ENCODE peak calls at places on chromosomes 3 and 15, in four cellular contexts. U, G, T and Q are unnamed samples.

GRCh38 chr3:64214002-64214696 is 11.1 kb downstream of the PRICKLE2 start:
- DNase-seq in U (peak), G (peak), T (peak), Q (peak)

GRCh38 chr3:102136183-102136582 is 286.9 kb downstream of the NFKBIZ start:
- DNase-seq in U (no peak), G (peak), T (no peak), Q (no peak)

GRCh38 chr3:38655708-38656300 is 6.3 kb upstream of the SCN5A start:
- DNase-seq in U (peak), G (peak), T (peak), Q (peak)

GRCh38 chr3:94063497-94064119 is 747 bp downstream of the NSUN3 start:
- DNase-seq in U (no peak), G (no peak), T (peak), Q (no peak)

GRCh38 chr3:23175361-23176073 is 27.6 kb upstream of the UBE2E2 start:
- DNase-seq in U (peak), G (peak), T (no peak), Q (peak)

GRCh38 chr15:83108266-83109219 is 1.1 kb downstream of the TM6SF1 start:
- DNase-seq in U (peak), G (peak), T (no peak), Q (peak)

GRCh38 chr15:61916104-61916503 is 144.1 kb downstream of the VPS13C start:
- DNase-seq in U (no peak), G (no peak), T (peak), Q (peak)

GRCh38 chr3:5312278-5312677 is 124.8 kb downstream of the EDEM1 start:
- DNase-seq in U (no peak), G (no peak), T (peak), Q (no peak)

GRCh38 chr15:98530570-98530969 is 117.8 kb upstream of the IGF1R start:
- DNase-seq in U (no peak), G (peak), T (no peak), Q (no peak)

GRCh38 chr3:53978386-53978785 is 86.7 kb upstream of the SELENOK start:
- DNase-seq in U (no peak), G (no peak), T (no peak), Q (no peak)

GRCh38 chr15:32819406-32819930 is 101.7 kb downstream of the GREM1 start:
- DNase-seq in U (no peak), G (no peak), T (peak), Q (peak)

GRCh38 chr15:101198820-101199219 is 53.0 kb downstream of the CHSY1 start:
- DNase-seq in U (no peak), G (no peak), T (peak), Q (no peak)

GRCh38 chr3:188507244-188507720 is 353.3 kb downstream of the LPP start:
- DNase-seq in U (peak), G (peak), T (peak), Q (peak)

GRCh38 chr15:68154923-68155559 is 50.1 kb downstream of the CALML4 start:
- DNase-seq in U (peak), G (peak), T (peak), Q (peak)

GRCh38 chr15:34434627-34435305 is 2.8 kb downstream of the GOLGA8A start:
- DNase-seq in U (no peak), G (no peak), T (no peak), Q (no peak)

GRCh38 chr3:52498134-52499054 is 3.3 kb downstream of the STAB1 start:
- DNase-seq in U (peak), G (no peak), T (peak), Q (peak)

GRCh38 chr3:126005951-126006350 is 37.0 kb downstream of the ROPN1B start:
- DNase-seq in U (peak), G (peak), T (peak), Q (peak)

GRCh38 chr3:75341324-75342067 is 322.6 kb upstream of the FRG2C start:
- DNase-seq in U (no peak), G (no peak), T (peak), Q (no peak)

GRCh38 chr15:77656294-77656693 is 23.6 kb upstream of the LINGO1 start:
- DNase-seq in U (no peak), G (no peak), T (no peak), Q (no peak)

GRCh38 chr15:67784057-67784781 is 41.1 kb upstream of the SKOR1 start:
- DNase-seq in U (no peak), G (no peak), T (no peak), Q (no peak)

GRCh38 chr15:33710746-33711145 is 257.6 kb upstream of the CHRM5 start:
- DNase-seq in U (no peak), G (no peak), T (no peak), Q (no peak)

GRCh38 chr3:158701666-158702065 is 29.2 kb upstream of the LXN start:
- DNase-seq in U (no peak), G (peak), T (peak), Q (no peak)

GRCh38 chr3:169591983-169592644 is 71.4 kb downstream of the MECOM start:
- DNase-seq in U (peak), G (no peak), T (no peak), Q (peak)

GRCh38 chr3:126129408-126129891 is 45.5 kb upstream of the SLC41A3 start:
- DNase-seq in U (peak), G (no peak), T (peak), Q (no peak)

GRCh38 chr15:77346637-77347036 is 73.3 kb downstream of the PEAK1 start:
- DNase-seq in U (no peak), G (no peak), T (no peak), Q (no peak)

GRCh38 chr3:71602256-71602655 is 18.7 kb upstream of the FOXP1 start:
- DNase-seq in U (no peak), G (no peak), T (no peak), Q (no peak)

GRCh38 chr3:37892917-37893595 is 31.4 kb downstream of the CTDSPL start:
- DNase-seq in U (peak), G (no peak), T (no peak), Q (peak)

GRCh38 chr3:194867270-194867983 is 181.7 kb downstream of the FAM43A start:
- DNase-seq in U (peak), G (peak), T (peak), Q (no peak)

GRCh38 chr3:127733781-127734180 is 61.0 kb downstream of the ABTB1 start:
- DNase-seq in U (no peak), G (no peak), T (no peak), Q (no peak)

GRCh38 chr3:165339753-165340152 is 143.6 kb upstream of the SLITRK3 start:
- DNase-seq in U (peak), G (peak), T (peak), Q (peak)

GRCh38 chr3:114214542-114215341 is 22.6 kb downstream of the ZNF80 start:
- DNase-seq in U (no peak), G (no peak), T (no peak), Q (no peak)

GRCh38 chr3:42823351-42823750 is 14.1 kb downstream of the ACKR2 start:
- DNase-seq in U (no peak), G (peak), T (no peak), Q (peak)

GRCh38 chr3:30017882-30018281 is 588.5 kb upstream of the TGFBR2 start:
- DNase-seq in U (no peak), G (no peak), T (no peak), Q (no peak)

GRCh38 chr3:186012137-186012536 is 74.3 kb upstream of the TRA2B start:
- DNase-seq in U (no peak), G (no peak), T (no peak), Q (no peak)

GRCh38 chr15:62431391-62431790 is 266.3 kb upstream of the C2CD4B start:
- DNase-seq in U (no peak), G (no peak), T (no peak), Q (no peak)

GRCh38 chr15:29571728-29572454 is 250.4 kb downstream of the TJP1 start:
- DNase-seq in U (peak), G (no peak), T (no peak), Q (peak)

GRCh38 chr3:153277029-153277428 is 115.0 kb downstream of the RAP2B start:
- DNase-seq in U (no peak), G (peak), T (peak), Q (no peak)

DNA sequence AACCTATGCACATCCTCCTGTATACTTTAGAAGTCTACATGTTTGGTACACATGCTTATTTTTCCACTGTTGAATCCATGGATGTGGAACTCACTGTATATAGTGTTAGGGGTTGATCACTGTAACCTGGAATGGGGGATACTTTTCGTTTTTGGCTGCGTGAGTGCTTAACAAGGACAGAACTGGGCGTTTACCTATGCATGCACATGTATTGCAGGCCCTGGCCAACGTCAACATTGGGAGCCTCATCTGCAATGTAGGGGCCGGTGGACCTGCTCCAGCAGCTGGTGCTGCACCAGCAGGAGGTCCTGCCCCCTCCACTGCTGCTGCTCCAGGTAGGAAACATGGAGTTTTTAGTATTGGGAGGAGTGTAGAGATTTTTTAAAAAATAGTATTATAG is 2.3 kb downstream of the RPLP1 start:
- DNase-seq in U (no peak), G (no peak), T (no peak), Q (no peak)
- H3K4me3 ChIP-seq in U (peak), G (no peak), T (peak), Q (peak)

DNA sequence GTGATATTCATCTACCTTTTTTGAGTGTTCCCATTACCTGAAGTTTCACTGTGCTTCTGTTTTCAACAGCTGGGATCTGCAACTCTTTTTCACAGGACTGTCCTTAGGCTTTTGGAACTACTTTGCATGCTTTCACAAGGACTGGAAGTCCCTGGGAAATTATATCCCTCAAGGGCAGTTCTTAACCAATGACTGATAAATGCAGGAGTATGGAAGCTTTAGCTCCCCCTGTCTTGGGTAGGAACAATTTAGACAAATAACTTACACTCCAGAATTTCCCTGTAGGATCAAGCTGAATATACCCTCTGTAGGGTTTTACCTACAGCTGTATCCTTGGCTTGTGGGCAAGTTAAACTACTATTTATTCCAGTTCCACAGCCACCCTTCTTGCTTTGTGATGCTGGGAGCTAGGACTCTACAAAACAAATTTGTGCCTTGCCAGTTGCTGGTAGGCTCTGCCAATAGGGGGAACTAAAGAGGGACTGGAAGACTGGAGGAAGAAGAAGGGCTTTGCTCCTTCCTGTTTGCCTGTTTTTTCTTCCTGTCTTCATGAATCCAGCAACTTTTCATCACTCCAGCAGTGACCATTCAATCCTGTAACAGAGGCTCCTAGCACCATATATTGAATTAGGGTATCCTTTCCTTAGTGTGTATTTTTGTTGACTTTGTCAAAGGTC is 6.8 kb upstream of the ZNF280D start:
- DNase-seq in U (no peak), G (no peak), T (peak), Q (no peak)
- TF ChIP-seq CTCF in U (peak), G (no peak), T (peak), Q (no peak)

DNA sequence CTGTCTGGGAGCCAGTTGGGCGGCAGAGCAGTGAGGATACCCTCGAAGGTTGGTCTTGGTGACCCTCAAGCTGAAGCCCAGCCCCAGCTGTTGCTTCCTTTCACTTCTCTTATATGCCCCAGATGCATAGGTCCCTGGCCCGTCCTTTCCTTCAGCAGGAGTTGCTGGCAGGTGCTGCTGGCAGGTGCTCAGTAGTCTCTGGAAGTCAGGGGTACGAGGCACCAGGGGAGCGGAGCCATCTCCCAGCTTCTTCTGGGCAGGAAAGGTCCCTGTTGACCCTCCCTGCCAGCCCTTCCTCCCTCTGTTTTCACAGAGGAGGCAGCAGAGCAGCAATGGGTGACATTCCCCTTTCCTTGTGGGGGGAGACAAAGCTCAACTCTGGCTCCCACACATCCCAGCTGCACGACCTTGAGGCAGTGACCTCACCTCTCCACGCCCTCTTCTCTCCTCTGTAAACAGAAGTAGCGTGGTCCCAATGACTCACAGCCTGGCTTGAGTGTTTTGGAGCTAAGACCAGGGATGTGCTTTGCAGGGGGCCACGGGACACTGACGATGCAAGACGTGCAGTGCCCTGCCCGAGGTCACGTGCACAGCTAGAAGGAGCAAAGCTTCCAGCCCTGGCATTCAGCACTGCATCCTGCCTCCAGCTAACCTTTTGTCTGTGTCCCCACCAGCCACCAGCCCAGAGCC is 49.6 kb downstream of the SLC6A6 start:
- DNase-seq in U (peak), G (peak), T (peak), Q (peak)
- H3K4me3 ChIP-seq in U (no peak), G (no peak), T (no peak), Q (no peak)

DNA sequence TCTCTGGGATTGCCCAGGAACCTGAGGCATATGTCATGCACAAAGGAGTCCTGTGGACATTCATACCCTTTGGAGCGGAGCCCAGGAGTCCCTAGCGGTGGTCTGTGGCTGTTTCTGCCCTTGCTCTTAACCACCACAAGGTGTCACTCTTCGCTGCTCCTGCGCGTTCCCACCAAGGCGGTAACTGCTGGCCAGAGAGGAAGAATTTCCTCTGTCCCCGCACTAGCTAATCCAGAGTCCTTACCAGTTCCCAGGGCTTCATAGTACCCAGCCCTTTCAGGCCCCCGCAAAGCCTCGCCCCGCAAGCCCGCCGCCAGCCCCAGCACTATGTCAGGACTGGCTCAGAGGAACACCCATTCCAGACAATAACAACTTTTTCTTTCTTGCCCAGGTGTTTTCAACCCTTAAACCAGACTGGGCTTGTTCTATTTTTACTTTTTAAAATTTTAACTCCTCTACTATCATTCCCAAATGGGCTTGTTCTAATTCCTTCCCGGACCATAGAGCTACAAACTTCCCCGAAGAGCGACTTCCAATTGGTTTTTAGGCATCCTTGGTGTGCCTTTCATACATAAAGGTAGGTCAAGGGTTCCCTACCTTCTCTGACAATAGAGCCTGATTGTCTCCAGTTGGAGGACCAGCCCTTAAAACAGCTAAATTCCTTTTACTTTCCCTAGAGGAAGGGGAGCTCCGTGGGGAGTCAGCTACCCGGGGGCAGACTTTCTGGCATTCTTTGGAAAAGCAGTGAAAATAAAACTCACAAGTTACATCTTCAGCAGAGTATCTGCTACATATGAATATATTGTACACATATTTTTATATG is 31.8 kb upstream of the ZNF774 start:
- DNase-seq in U (peak), G (peak), T (peak), Q (peak)
- TF ChIP-seq CTCF in U (no peak), G (peak), T (peak), Q (peak)

GRCh38 chr3:141860086-141860669 is 16.3 kb upstream of the ATP1B3 start:
- DNase-seq in U (no peak), G (no peak), T (no peak), Q (no peak)
- H3K4me3 ChIP-seq in U (no peak), G (no peak), T (no peak), Q (no peak)

DNA sequence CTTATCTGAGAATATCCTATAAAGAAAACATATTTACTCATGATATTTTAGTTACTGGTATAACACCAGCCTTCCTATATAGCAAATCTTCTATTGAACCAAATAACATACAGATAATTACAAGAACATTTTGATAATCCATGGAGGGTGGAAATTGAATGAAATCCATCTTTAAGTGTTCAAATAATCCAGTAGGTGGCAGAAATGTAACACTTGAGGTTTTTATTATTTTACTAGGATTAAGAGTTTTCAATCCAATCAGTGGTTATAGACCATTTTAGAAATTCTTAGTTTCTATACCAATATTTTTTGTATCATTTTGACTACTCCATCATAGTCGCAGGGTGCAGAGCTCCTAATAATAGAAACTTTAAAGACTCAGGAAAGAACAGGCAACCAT is 101.9 kb upstream of the KCNH8 start:
- DNase-seq in U (peak), G (no peak), T (peak), Q (no peak)
- TF ChIP-seq CTCF in U (no peak), G (no peak), T (no peak), Q (no peak)